ENCODE peak calls at places on chromosomes 13 and 19, in five cellular contexts. R, S, L, O and K are unnamed samples.

GRCh38 chr13:25727250-25727649 is 324.6 kb downstream of the SHISA2 start:
- DNase-seq in L (no peak), S (no peak), R (no peak), O (no peak), K (no peak)

GRCh38 chr19:38640368-38640767 is 7.1 kb upstream of the ACTN4 start:
- DNase-seq in S (no peak), O (no peak), L (peak), R (no peak), K (no peak)

GRCh38 chr19:1168562-1168873 is 5.5 kb downstream of the SBNO2 start:
- DNase-seq in S (no peak), R (no peak), O (no peak), L (no peak), K (no peak)

GRCh38 chr13:105272660-105273631 is 1262.5 kb downstream of the EFNB2 start:
- DNase-seq in S (peak), R (no peak), L (no peak), O (no peak), K (peak)

GRCh38 chr19:16326401-16327130 is 1.9 kb downstream of the KLF2 start:
- DNase-seq in R (no peak), S (peak), O (peak), L (peak), K (peak)

GRCh38 chr13:105116966-105117365 is 1418.5 kb downstream of the EFNB2 start:
- DNase-seq in L (no peak), R (no peak), S (no peak), O (no peak), K (no peak)

GRCh38 chr13:86080340-86080995 is 281.2 kb upstream of the SLITRK6 start:
- DNase-seq in S (no peak), R (no peak), L (no peak), O (no peak), K (no peak)

GRCh38 chr19:42683917-42684513 is 56.3 kb downstream of the PSG3 start:
- DNase-seq in R (no peak), L (peak), S (no peak), O (peak), K (peak)

GRCh38 chr19:11330103-11330502 is 9.4 kb downstream of the RAB3D start:
- DNase-seq in S (no peak), R (no peak), L (no peak), O (no peak), K (no peak)

GRCh38 chr19:10418281-10419199 is 1.8 kb upstream of the PDE4A start:
- DNase-seq in O (peak), R (peak), L (no peak), S (peak), K (no peak)

GRCh38 chr13:113969311-113969972 is 4.4 kb downstream of the C13orf46 start:
- DNase-seq in L (no peak), S (no peak), O (no peak), R (no peak), K (no peak)

GRCh38 chr13:46489586-46490023 is 63.4 kb upstream of the LRCH1 start:
- DNase-seq in S (no peak), O (no peak), L (no peak), R (no peak), K (no peak)
- H3K4ac ChIP-seq in S (no peak), O (no peak), L (no peak), R (no peak), K (no peak)

DNA sequence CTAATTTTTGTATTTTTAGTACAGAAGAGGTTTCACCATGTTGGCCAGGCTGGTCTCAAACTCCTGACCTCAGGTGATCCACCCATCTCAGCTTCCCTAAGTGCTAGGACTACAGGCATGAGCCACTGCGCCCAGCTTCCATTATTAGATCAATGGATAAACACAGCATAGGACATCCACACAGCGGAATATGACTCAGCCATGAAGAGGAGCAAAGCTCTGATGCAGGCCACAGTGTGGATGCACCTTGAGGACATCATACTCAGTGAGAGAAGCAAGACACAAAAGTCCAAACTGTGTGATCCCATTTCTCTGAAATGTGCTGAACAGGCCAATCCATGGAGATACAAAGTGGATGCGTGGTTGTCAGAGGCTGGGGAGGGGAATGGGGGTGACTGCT is 4.9 kb upstream of the ZBTB7A start:
- DNase-seq in R (no peak), S (no peak), O (no peak), L (no peak), K (no peak)
- H2BK12ac ChIP-seq in R (no peak), S (no peak), O (no peak), L (no peak), K (no peak)

GRCh38 chr13:23212621-23213020 is 31.8 kb downstream of the SGCG start:
- DNase-seq in R (no peak), L (peak), O (no peak), S (no peak), K (no peak)
- H3K4ac ChIP-seq in R (no peak), L (no peak), O (no peak), S (no peak), K (no peak)

DNA sequence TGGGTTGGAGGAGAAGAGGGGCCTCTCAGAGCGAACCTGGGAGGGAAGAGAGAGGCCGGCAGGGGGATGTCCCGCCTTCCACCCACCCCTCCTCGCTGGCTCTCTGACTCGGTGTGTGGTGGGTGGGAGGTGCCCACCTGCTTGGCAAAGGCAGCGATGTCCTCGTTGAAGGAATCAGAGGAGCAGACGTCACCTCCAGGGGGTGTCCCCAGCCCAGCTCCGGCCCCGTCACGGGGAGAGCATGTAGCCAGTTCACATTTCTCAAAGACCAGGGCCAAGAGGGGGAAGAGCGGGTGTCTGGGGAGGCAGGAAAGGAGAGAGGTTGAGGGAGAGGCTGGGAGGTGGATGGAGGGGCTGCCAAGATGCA is 2.7 kb downstream of the MEIS3 start:
- DNase-seq in S (no peak), O (no peak), L (peak), R (no peak), K (no peak)
- H2BK12ac ChIP-seq in S (no peak), O (no peak), L (no peak), R (no peak), K (no peak)

DNA sequence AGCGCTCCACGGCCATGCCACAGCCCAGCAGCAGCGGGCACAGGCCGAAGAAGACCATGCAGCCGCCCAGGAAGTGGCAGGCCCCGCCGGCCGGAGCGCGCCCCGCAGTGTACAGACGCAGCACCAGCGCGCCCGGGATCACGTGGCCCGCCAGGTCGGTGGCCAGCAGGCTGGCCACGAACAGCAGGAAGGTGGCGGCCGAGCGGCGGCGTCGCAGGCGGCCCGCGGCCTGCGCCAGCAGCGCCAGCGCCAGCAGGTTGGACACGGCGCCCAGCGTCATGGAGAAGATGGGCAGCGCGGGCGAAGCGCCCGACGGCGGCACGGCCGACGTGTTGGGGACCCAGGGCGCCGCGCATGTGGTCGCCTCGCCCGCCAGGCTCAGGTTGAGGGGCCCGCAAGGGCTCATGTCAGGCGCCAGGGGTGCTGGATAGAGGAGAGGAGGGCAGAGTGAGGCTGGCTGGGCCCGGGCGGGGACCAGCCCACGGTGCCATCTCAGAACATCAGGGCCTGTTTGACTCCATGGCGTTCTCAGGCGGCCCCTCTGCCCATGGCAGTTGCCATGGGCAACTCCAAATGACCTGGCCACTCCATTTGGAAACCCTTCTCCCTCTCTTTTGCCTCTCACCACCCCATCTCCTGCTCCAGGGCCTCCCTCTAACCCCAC is 1.1 kb downstream of the PTGER1 start:
- DNase-seq in L (peak), S (no peak), O (peak), R (no peak), K (no peak)
- H3K4ac ChIP-seq in L (no peak), S (no peak), O (no peak), R (no peak), K (peak)